ENCODE peak calls at places on chromosomes 2 and 18, in eight cellular contexts. J is T-helper 2 cell; K is choroid plexus epithelial cell; N is stimulated activated CD8-positive, alpha-beta memory T cell treated with anti-CD3 and anti-CD28 coated beads, Interleukin-15, amount 100 ng/mL, for 48 hours; L is putamen; Z is activated naive CD8-positive, alpha-beta T cell treated with anti-CD3 and anti-CD28 coated beads, Interleukin-2, amount 50 U/mL, for 24 hours; M is GM12865; C is CD4-positive, CD25-positive, alpha-beta regulatory T cell. F is an unnamed sample.

GRCh38 chr2:28915939-28916338 is 21.5 kb downstream of the WDR43 start:
- DNase-seq in N (no peak), M (no peak), Z (no peak), J (peak), K (peak), C (no peak), L (no peak), F (no peak)

GRCh38 chr2:190533175-190533967 is 1.2 kb downstream of the NEMP2 start:
- DNase-seq in C (no peak), L (no peak), K (peak), M (peak), Z (peak), N (no peak), J (no peak), F (no peak)

GRCh38 chr18:11752116-11752911 is 63.2 kb downstream of the GNAL start:
- DNase-seq in Z (no peak), M (peak), C (no peak), K (peak), L (no peak), N (no peak), J (no peak), F (no peak)

GRCh38 chr2:163775304-163775703 is 39.5 kb upstream of the FIGN start:
- DNase-seq in J (peak), Z (no peak), L (peak), M (no peak), K (peak), C (no peak), N (no peak), F (no peak)

GRCh38 chr2:26035110-26035728 is 1.3 kb downstream of the RAB10 start:
- DNase-seq in C (no peak), K (no peak), Z (no peak), L (no peak), M (peak), J (peak), N (no peak), F (no peak)

GRCh38 chr2:121038831-121039230 is 246.2 kb downstream of the TFCP2L1 start:
- DNase-seq in J (no peak), C (no peak), M (no peak), K (no peak), Z (no peak), L (no peak), N (no peak), F (peak)

GRCh38 chr18:58861353-58861752 is 3.3 kb upstream of the ZNF532 start:
- DNase-seq in L (peak), M (no peak), Z (no peak), J (no peak), K (no peak), N (no peak), C (no peak), F (no peak)

GRCh38 chr2:143513081-143513480 is 383.9 kb downstream of the ARHGAP15 start:
- DNase-seq in J (peak), K (peak), C (no peak), L (peak), N (no peak), Z (peak), M (peak), F (peak)

GRCh38 chr2:175080479-175080878 is 75.3 kb upstream of the CHN1 start:
- DNase-seq in K (no peak), C (no peak), L (no peak), N (no peak), J (no peak), M (no peak), Z (no peak), F (no peak)

GRCh38 chr18:72867721-72868665 is at the start of gene NETO1:
- DNase-seq in J (no peak), C (no peak), M (no peak), L (no peak), Z (peak), K (peak), N (no peak), F (no peak)

GRCh38 chr2:232260075-232260474 is 118.5 kb upstream of the ALPP start:
- DNase-seq in M (no peak), L (no peak), J (no peak), N (no peak), C (no peak), Z (no peak), K (peak), F (no peak)

GRCh38 chr2:120745420-120746178 is 9.9 kb downstream of the GLI2 start:
- DNase-seq in L (no peak), C (no peak), Z (no peak), M (no peak), K (no peak), N (no peak), J (no peak), F (peak)

GRCh38 chr18:56641714-56642331 is 3.4 kb upstream of the TXNL1 start:
- DNase-seq in Z (no peak), M (no peak), K (peak), C (no peak), J (no peak), N (no peak), L (no peak), F (no peak)

GRCh38 chr2:118442949-118443348 is 354.7 kb downstream of the INSIG2 start:
- DNase-seq in J (no peak), L (no peak), K (no peak), M (no peak), C (no peak), Z (no peak), N (no peak), F (no peak)

GRCh38 chr2:21441442-21441841 is 317.7 kb downstream of the TDRD15 start:
- DNase-seq in K (no peak), C (no peak), J (no peak), L (no peak), N (no peak), M (no peak), Z (no peak), F (no peak)

GRCh38 chr18:59631583-59632181 is 65.5 kb downstream of the CCBE1 start:
- DNase-seq in L (no peak), K (peak), Z (peak), J (peak), N (no peak), C (no peak), M (peak), F (no peak)

GRCh38 chr2:120736955-120737801 is 1.5 kb downstream of the GLI2 start:
- DNase-seq in L (no peak), C (no peak), Z (no peak), M (no peak), N (no peak), K (peak), J (peak), F (peak)

GRCh38 chr2:120763516-120763915 is 27.8 kb downstream of the GLI2 start:
- DNase-seq in J (no peak), K (peak), N (no peak), Z (no peak), C (no peak), M (no peak), L (no peak), F (peak)

GRCh38 chr18:79569720-79570119 is 109.9 kb upstream of the CTDP1 start:
- DNase-seq in M (no peak), Z (no peak), K (no peak), J (no peak), C (no peak), L (no peak), N (no peak), F (no peak)

GRCh38 chr2:68709421-68709911 is 25.1 kb upstream of the ARHGAP25 start:
- DNase-seq in K (peak), M (peak), N (no peak), Z (no peak), J (peak), L (no peak), C (peak), F (no peak)

GRCh38 chr2:221715783-221716386 is 143.8 kb upstream of the EPHA4 start:
- DNase-seq in J (no peak), C (no peak), Z (no peak), N (no peak), K (no peak), L (no peak), M (no peak), F (no peak)

GRCh38 chr2:240953426-240954425 is 44.7 kb upstream of the SNED1 start:
- DNase-seq in C (no peak), K (no peak), Z (no peak), N (no peak), M (no peak), J (no peak), L (no peak), F (peak)

GRCh38 chr2:176669398-176670174 is 400.3 kb downstream of the MTX2 start:
- DNase-seq in M (peak), N (no peak), C (no peak), L (no peak), K (no peak), Z (no peak), J (no peak), F (no peak)

GRCh38 chr2:19712850-19713249 is 188.9 kb downstream of the TTC32 start:
- DNase-seq in N (no peak), K (no peak), C (no peak), J (no peak), L (no peak), M (no peak), Z (no peak), F (no peak)

GRCh38 chr2:136539355-136539754 is 226.0 kb upstream of the THSD7B start:
- DNase-seq in N (no peak), L (no peak), J (no peak), M (no peak), Z (no peak), C (no peak), K (no peak), F (no peak)

GRCh38 chr2:10141736-10142639 is 19.4 kb downstream of the RRM2 start:
- DNase-seq in Z (no peak), K (peak), N (no peak), M (no peak), J (peak), L (no peak), C (no peak), F (no peak)

GRCh38 chr2:160175169-160176130 is 24.6 kb downstream of the ITGB6 start:
- DNase-seq in K (no peak), C (no peak), Z (no peak), M (no peak), N (no peak), L (no peak), J (no peak), F (no peak)

GRCh38 chr2:54709341-54709809 is 14.1 kb upstream of the EML6 start:
- DNase-seq in C (no peak), J (no peak), L (no peak), K (no peak), M (peak), Z (no peak), N (no peak), F (no peak)

F was measured in tibial artery.